ENCODE peak calls at places on chromosomes 6 and 20, in ten cellular contexts. Q is IMR-90, A is thoracic aorta, Y is testis, S is bronchial epithelial cell, M is psoas muscle, G is tibial artery, L is H9, W is neural progenitor cell, T is aorta. I is an unnamed sample.

GRCh38 chr20:2519115-2519815 is 10.6 kb upstream of the ZNF343 start:
- DNase-seq in M (no peak), L (no peak), T (no peak), Q (peak; percentile 87), A (no peak), S (no peak), W (no peak), Y (no peak), G (no peak), I (no peak)

GRCh38 chr20:1322511-1323245 is 6.3 kb downstream of the SDCBP2 start:
- DNase-seq in M (no peak), G (no peak), A (no peak), L (no peak), S (peak; percentile 88), Q (peak; percentile 99), Y (no peak), W (no peak), T (no peak), I (no peak)

GRCh38 chr6:111381126-111381525 is 101.9 kb downstream of the REV3L start:
- DNase-seq in Y (no peak), T (no peak), L (no peak), M (no peak), S (no peak), G (no peak), W (no peak), A (no peak), Q (peak; percentile 41), I (no peak)

GRCh38 chr6:54206510-54206909 is 95.3 kb downstream of the MLIP start:
- DNase-seq in Q (no peak), L (no peak), A (no peak), G (no peak), Y (no peak), W (no peak), T (no peak), M (no peak), S (peak; percentile 27), I (no peak)

GRCh38 chr6:36340671-36341454 is 4.2 kb upstream of the BNIP5 start:
- DNase-seq in Q (peak; percentile 59), A (peak; percentile 47), G (peak; percentile 74), M (peak; percentile 80), S (peak; percentile 38), W (peak; percentile 82), T (peak; percentile 85), L (peak; percentile 77), Y (peak; percentile 87), I (peak; percentile 78)

GRCh38 chr20:25273046-25273445 is 25.2 kb downstream of the PYGB start:
- DNase-seq in M (peak; percentile 10), T (peak; percentile 30), W (no peak), Y (peak; percentile 14), L (no peak), Q (no peak), S (no peak), A (no peak), G (peak; percentile 10), I (no peak)

GRCh38 chr20:24684954-24685691 is 215.7 kb downstream of the SYNDIG1 start:
- DNase-seq in M (no peak), A (no peak), W (peak; percentile 52), T (no peak), L (peak; percentile 54), S (no peak), G (peak; percentile 7), Q (no peak), Y (no peak), I (no peak)

GRCh38 chr6:26329763-26330511 is 35.1 kb upstream of the BTN3A2 start:
- DNase-seq in T (no peak), M (no peak), W (peak; percentile 75), G (no peak), S (peak; percentile 56), Y (no peak), A (no peak), L (peak; percentile 66), Q (peak; percentile 68), I (no peak)

GRCh38 chr6:4133941-4134838 is 1.2 kb downstream of the ECI2 start:
- DNase-seq in Y (peak; percentile 36), A (no peak), M (peak; percentile 26), T (peak; percentile 54), W (peak; percentile 39), G (peak; percentile 33), S (no peak), L (no peak), Q (no peak), I (no peak)

GRCh38 chr6:34115396-34116314 is 30.2 kb downstream of the GRM4 start:
- DNase-seq in M (no peak), Y (peak; percentile 39), G (no peak), W (peak; percentile 92), A (no peak), Q (peak; percentile 10), S (no peak), L (peak; percentile 60), T (no peak), I (no peak)

GRCh38 chr6:36757206-36757605 is 59.6 kb downstream of the RAB44 start:
- DNase-seq in G (no peak), W (no peak), T (no peak), M (no peak), A (no peak), Y (no peak), S (no peak), Q (no peak), L (no peak), I (no peak)

GRCh38 chr6:33712914-33713313 is 1.4 kb upstream of the UQCC2 start:
- DNase-seq in Y (no peak), Q (no peak), A (no peak), G (no peak), W (no peak), L (no peak), T (no peak), S (no peak), M (no peak), I (no peak)

GRCh38 chr6:4736371-4736873 is 39.8 kb upstream of the CDYL start:
- DNase-seq in M (no peak), A (no peak), S (no peak), Q (no peak), L (no peak), G (no peak), Y (peak; percentile 43), T (no peak), W (no peak), I (no peak)

GRCh38 chr6:168035661-168036616 is 38.5 kb downstream of the KIF25 start:
- DNase-seq in A (no peak), Q (peak; percentile 85), L (no peak), W (peak; percentile 25), M (no peak), G (no peak), Y (no peak), S (no peak), T (no peak), I (no peak)

GRCh38 chr20:15656124-15656523 is 917.1 kb downstream of the KIF16B start:
- DNase-seq in M (no peak), Y (no peak), Q (peak; percentile 33), A (no peak), W (no peak), L (no peak), G (no peak), S (no peak), T (no peak), I (no peak)

GRCh38 chr6:117168296-117169059 is 96.9 kb upstream of the VGLL2 start:
- DNase-seq in L (no peak), W (no peak), Q (no peak), T (no peak), M (no peak), A (no peak), Y (no peak), S (no peak), G (no peak), I (no peak)

GRCh38 chr20:4740774-4741431 is 19.2 kb downstream of the PRND start:
- DNase-seq in W (peak; percentile 77), M (peak; percentile 31), Q (peak; percentile 38), A (no peak), G (peak; percentile 66), S (peak; percentile 32), T (peak; percentile 68), Y (peak; percentile 79), L (peak; percentile 84), I (no peak)
- H3K27me3 ChIP-seq in W (peaks cover 8% of the 10 kb centered on the region), M (no peaks in the 10 kb centered on the region), Q (peaks cover 25% of the 10 kb centered on the region), A (no peaks in the 10 kb centered on the region), G (peaks cover 9% of the 10 kb centered on the region), S (peaks cover 3% of the 10 kb centered on the region), T (no peaks in the 10 kb centered on the region), Y (no peaks in the 10 kb centered on the region), L (no peaks in the 10 kb centered on the region), I (no peaks in the 10 kb centered on the region)

DNA sequence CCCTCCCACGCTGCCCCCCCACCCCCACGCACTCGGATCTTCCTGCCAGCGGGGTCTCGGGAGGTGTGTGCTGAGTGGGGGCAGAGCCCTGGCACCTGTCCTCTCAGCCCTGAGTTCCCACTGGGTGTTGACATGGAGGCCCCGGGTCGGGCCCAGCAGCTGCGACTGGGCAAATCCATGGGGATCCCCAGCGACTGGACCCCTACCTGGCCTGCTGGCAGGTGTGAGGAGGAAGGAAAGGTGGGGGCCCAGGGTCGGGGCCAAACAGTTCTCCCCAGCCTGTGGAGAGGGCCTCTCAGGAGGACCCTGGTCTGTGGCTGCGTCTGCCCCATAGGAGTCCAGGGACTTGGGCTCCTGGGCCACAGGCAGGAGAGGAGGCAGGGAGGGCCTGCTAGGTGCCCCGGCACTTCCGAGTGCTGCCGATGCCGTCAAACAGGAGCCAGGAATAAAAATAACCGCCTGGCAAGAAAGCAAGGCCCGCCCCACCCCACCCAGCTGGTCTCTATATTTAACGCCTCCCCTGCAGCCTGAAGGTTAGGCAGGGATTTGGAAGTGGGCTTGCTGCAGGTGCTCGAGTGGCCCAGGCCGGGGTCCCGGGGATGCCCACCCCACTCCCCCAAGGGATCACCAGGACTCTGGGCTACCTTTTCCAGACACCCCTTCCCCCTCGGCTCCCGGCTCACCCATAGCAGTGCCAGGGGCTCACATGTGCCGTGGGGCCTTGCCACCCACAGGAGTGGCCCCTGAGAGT is 1.4 kb upstream of the EEF1A2 start:
- DNase-seq in L (peak; percentile 24), W (no peak), M (no peak), A (no peak), Q (no peak), G (no peak), S (no peak), T (no peak), Y (no peak), I (peak; percentile 35)
- H3K27me3 ChIP-seq in L (peaks cover 4% of the 10 kb centered on the region), W (peaks cover 95% of the 10 kb centered on the region), M (no peaks in the 10 kb centered on the region), A (no peaks in the 10 kb centered on the region), Q (peaks cover 43% of the 10 kb centered on the region), G (peaks cover 84% of the 10 kb centered on the region), S (peaks cover 15% of the 10 kb centered on the region), T (no peaks in the 10 kb centered on the region), Y (no peaks in the 10 kb centered on the region), I (peaks cover 7% of the 10 kb centered on the region)

GRCh38 chr20:48163521-48163920 is 378.2 kb upstream of the SULF2 start:
- DNase-seq in A (no peak), L (no peak), G (no peak), W (no peak), M (no peak), S (no peak), Y (no peak), Q (no peak), T (no peak), I (no peak)
- H3K27me3 ChIP-seq in A (no peaks in the 10 kb centered on the region), L (no peaks in the 10 kb centered on the region), G (peaks cover 29% of the 10 kb centered on the region), W (no peaks in the 10 kb centered on the region), M (peaks cover 14% of the 10 kb centered on the region), S (peaks cover 1% of the 10 kb centered on the region), Y (no peaks in the 10 kb centered on the region), Q (no peaks in the 10 kb centered on the region), T (no peaks in the 10 kb centered on the region), I (no peaks in the 10 kb centered on the region)

DNA sequence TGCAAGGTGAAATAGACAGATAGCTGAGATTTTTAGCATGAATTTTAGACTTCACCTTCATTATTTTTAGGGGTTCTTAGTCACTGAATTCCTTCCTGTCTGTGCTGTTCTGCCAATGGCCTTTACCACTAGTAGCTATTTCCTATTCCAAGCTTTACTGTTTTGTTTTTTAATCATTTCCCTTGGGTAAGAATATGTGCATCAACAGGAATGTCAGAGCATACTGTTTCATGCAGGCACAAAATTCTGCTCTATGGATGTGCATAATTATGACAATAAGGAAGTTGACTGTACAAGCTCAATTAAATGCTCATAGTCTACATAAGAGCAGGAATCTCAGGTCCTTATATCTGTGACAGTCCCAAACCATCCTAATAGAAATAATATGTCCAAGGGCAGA is 5.0 kb downstream of the TNFAIP3 start:
- DNase-seq in A (no peak), T (no peak), G (no peak), L (no peak), S (peak; percentile 69), M (no peak), W (no peak), Q (peak; percentile 47), Y (no peak), I (no peak)
- H3K27me3 ChIP-seq in A (no peaks in the 10 kb centered on the region), T (no peaks in the 10 kb centered on the region), G (no peaks in the 10 kb centered on the region), L (no peaks in the 10 kb centered on the region), S (no peaks in the 10 kb centered on the region), M (no peaks in the 10 kb centered on the region), W (peaks cover 3% of the 10 kb centered on the region), Q (no peaks in the 10 kb centered on the region), Y (no peaks in the 10 kb centered on the region), I (no peaks in the 10 kb centered on the region)

I was measured in right lobe of liver.